ENCODE peak calls at places on chromosomes 2 and 18, in ten cellular contexts. J is K562; Z is GM04504; R is brain microvascular endothelial cell; Q is RWPE1; O is NCI-H1930; E is CD4-positive, CD25-positive, alpha-beta regulatory T cell; C is pons; L is foreskin fibroblast; I is stimulated activated CD8-positive, alpha-beta memory T cell treated with anti-CD3 and anti-CD28 coated beads, Interleukin-4, amount 100 ng/mL, for 1 hour. P is an unnamed sample.

GRCh38 chr2:229474125-229474524 is 203.0 kb upstream of the PID1 start:
- DNase-seq in C (no peak), Z (no peak), O (no peak), L (no peak), E (no peak), J (no peak), Q (no peak), I (no peak), R (no peak), P (no peak)

GRCh38 chr2:219736196-219736595 is 108.8 kb downstream of the SLC4A3 start:
- DNase-seq in C (peak; percentile 72), E (no peak), O (no peak), J (peak; percentile 25), Q (peak; percentile 64), L (peak; percentile 32), R (peak; percentile 67), I (no peak), Z (peak; percentile 47), P (peak; percentile 48)

GRCh38 chr18:9221040-9221439 is 84.5 kb downstream of the ANKRD12 start:
- DNase-seq in I (no peak), C (no peak), Q (no peak), E (no peak), Z (no peak), R (no peak), L (no peak), J (no peak), O (no peak), P (no peak)

GRCh38 chr2:96123936-96124335 is 7.6 kb upstream of the ADRA2B start:
- DNase-seq in J (no peak), C (no peak), Q (no peak), R (no peak), Z (no peak), E (no peak), O (no peak), L (no peak), I (no peak), P (no peak)

GRCh38 chr2:218332920-218333645 is 23.6 kb upstream of the CATIP start:
- DNase-seq in Q (no peak), C (peak; percentile 41), L (no peak), Z (no peak), E (no peak), J (peak; percentile 70), R (no peak), I (no peak), O (no peak), P (no peak)

GRCh38 chr2:86350751-86351150 is 13.3 kb upstream of the REEP1 start:
- DNase-seq in O (no peak), C (no peak), Z (no peak), Q (no peak), I (no peak), L (no peak), J (no peak), E (no peak), R (no peak), P (no peak)

GRCh38 chr2:3279236-3279960 is 98.2 kb downstream of the EIPR1 start:
- DNase-seq in R (no peak), C (no peak), J (no peak), Z (no peak), L (no peak), I (no peak), O (no peak), Q (no peak), E (no peak), P (no peak)

GRCh38 chr2:143833258-143833657 is 686.7 kb downstream of the ZEB2 start:
- DNase-seq in Q (no peak), J (no peak), L (no peak), O (no peak), C (no peak), Z (no peak), I (no peak), E (no peak), R (no peak), P (no peak)

GRCh38 chr18:3525870-3526420 is 76.0 kb downstream of the TGIF1 start:
- DNase-seq in J (peak; percentile 43), C (peak; percentile 81), Q (no peak), O (no peak), L (no peak), I (no peak), Z (no peak), E (peak; percentile 68), R (no peak), P (no peak)

GRCh38 chr2:11746807-11747459 is 501 bp downstream of the LPIN1 start:
- DNase-seq in J (no peak), E (peak; percentile 23), L (no peak), O (no peak), Q (peak; percentile 45), R (peak; percentile 7), I (no peak), Z (no peak), C (peak; percentile 44), P (no peak)

GRCh38 chr18:27750014-27750413 is 426.9 kb downstream of the CDH2 start:
- DNase-seq in L (no peak), R (peak; percentile 93), O (peak; percentile 42), C (peak; percentile 64), I (no peak), Z (peak; percentile 18), J (no peak), Q (peak; percentile 12), E (no peak), P (no peak)

GRCh38 chr2:239156516-239157265 is 244.1 kb downstream of the HDAC4 start:
- DNase-seq in J (no peak), C (no peak), O (no peak), R (no peak), Z (no peak), L (no peak), E (no peak), Q (no peak), I (no peak), P (no peak)

GRCh38 chr18:2459886-2460285 is 111.4 kb downstream of the METTL4 start:
- DNase-seq in I (no peak), R (peak; percentile 27), L (peak; percentile 3), J (no peak), E (no peak), Q (no peak), C (no peak), Z (no peak), O (no peak), P (no peak)

GRCh38 chr2:223597071-223597470 is 5.1 kb downstream of the SCG2 start:
- DNase-seq in I (no peak), O (no peak), C (no peak), L (no peak), E (no peak), Z (no peak), Q (no peak), R (peak; percentile 79), J (no peak), P (no peak)

GRCh38 chr2:85601771-85602475 is 575 bp downstream of the TMEM150A start:
- DNase-seq in E (no peak), C (no peak), Z (peak; percentile 26), J (peak; percentile 34), L (peak; percentile 60), O (no peak), Q (no peak), I (no peak), R (no peak), P (no peak)

GRCh38 chr2:119218478-119219064 is 5.1 kb upstream of the STEAP3 start:
- DNase-seq in J (peak; percentile 56), O (no peak), E (no peak), C (no peak), R (peak; percentile 53), Z (peak; percentile 40), I (no peak), Q (peak; percentile 35), L (peak; percentile 62), P (peak; percentile 48)

GRCh38 chr2:189285351-189285750 is 105.8 kb upstream of the COL5A2 start:
- DNase-seq in L (no peak), Z (no peak), Q (no peak), O (no peak), I (no peak), J (no peak), E (no peak), R (peak; percentile 34), C (no peak), P (no peak)

GRCh38 chr2:26013668-26014067 is 20.2 kb upstream of the RAB10 start:
- DNase-seq in J (no peak), I (no peak), E (no peak), R (no peak), C (no peak), Z (no peak), Q (no peak), L (no peak), O (no peak), P (no peak)

GRCh38 chr18:48600046-48600745 is 61.4 kb downstream of the CTIF start:
- DNase-seq in Z (no peak), L (no peak), R (no peak), E (no peak), C (no peak), Q (no peak), O (no peak), I (no peak), J (no peak), P (no peak)

GRCh38 chr2:169086893-169087467 is 17.6 kb downstream of the DHRS9 start:
- DNase-seq in C (no peak), R (no peak), E (no peak), J (no peak), O (no peak), L (no peak), I (no peak), Z (no peak), Q (no peak), P (no peak)

GRCh38 chr2:20595439-20596192 is 55.3 kb downstream of the HS1BP3 start:
- DNase-seq in L (no peak), Q (no peak), C (peak; percentile 62), E (no peak), O (no peak), I (no peak), Z (no peak), J (no peak), R (peak; percentile 88), P (no peak)

GRCh38 chr2:36294290-36294689 is 61.3 kb upstream of the CRIM1 start:
- DNase-seq in R (no peak), Q (no peak), L (no peak), C (no peak), Z (no peak), J (no peak), I (no peak), E (no peak), O (no peak), P (no peak)

GRCh38 chr18:74493689-74494088 is 2.5 kb upstream of the CNDP2 start:
- DNase-seq in C (peak; percentile 82), Q (no peak), E (peak; percentile 77), L (peak; percentile 28), J (no peak), Z (no peak), O (peak; percentile 26), R (peak; percentile 32), I (no peak), P (peak; percentile 20)

GRCh38 chr18:48011926-48012469 is 81.5 kb upstream of the SMAD2 start:
- DNase-seq in Q (no peak), I (no peak), E (no peak), C (no peak), Z (no peak), O (no peak), L (no peak), J (no peak), R (no peak), P (no peak)

GRCh38 chr2:36701391-36701795 is 4.9 kb downstream of the VIT start:
- DNase-seq in I (no peak), C (no peak), L (no peak), R (peak; percentile 18), O (no peak), Z (no peak), J (no peak), Q (peak; percentile 61), E (no peak), P (no peak)

GRCh38 chr2:147399011-147399410 is 445.8 kb upstream of the ACVR2A start:
- DNase-seq in Q (no peak), Z (no peak), I (no peak), E (no peak), R (no peak), J (no peak), O (no peak), L (no peak), C (no peak), P (no peak)

GRCh38 chr2:70620020-70620419 is 66.4 kb upstream of the TGFA start:
- DNase-seq in Z (no peak), O (no peak), C (no peak), I (no peak), L (no peak), J (no peak), E (no peak), R (no peak), Q (no peak), P (no peak)

GRCh38 chr2:178194600-178195389 is 483 bp downstream of the OSBPL6 start:
- DNase-seq in E (no peak), Q (peak; percentile 55), C (peak; percentile 31), R (peak; percentile 54), I (no peak), Z (peak; percentile 35), J (peak; percentile 56), O (peak; percentile 34), L (peak; percentile 37), P (no peak)